ENCODE peak calls at places on chromosomes 12 and 14, in ten cellular contexts. X, L, W, M, Z, U, T, Y, N and K are unnamed samples.

GRCh38 chr14:68473050-68473449 is 319.8 kb downstream of the ZFP36L1 start:
- DNase-seq in X (peak), L (no peak), W (no peak), M (no peak), Z (no peak), U (peak), T (no peak), Y (no peak), N (no peak), K (peak)

GRCh38 chr14:104437703-104438102 is 141.9 kb upstream of the C14orf180 start:
- DNase-seq in X (no peak), L (peak), W (no peak), M (no peak), Z (no peak), U (no peak), T (no peak), Y (no peak), N (no peak), K (no peak)

GRCh38 chr12:91127751-91128150 is 16.5 kb upstream of the LUM start:
- DNase-seq in X (no peak), L (no peak), W (no peak), M (peak), Z (no peak), U (peak), T (no peak), Y (peak), N (no peak), K (no peak)

GRCh38 chr12:50595667-50596066 is 90.9 kb downstream of the DIP2B start:
- DNase-seq in X (no peak), L (no peak), W (no peak), M (no peak), Z (no peak), U (no peak), T (no peak), Y (no peak), N (no peak), K (no peak)

GRCh38 chr14:97033556-97034081 is 236.4 kb downstream of the VRK1 start:
- DNase-seq in X (no peak), L (peak), W (no peak), M (no peak), Z (no peak), U (no peak), T (no peak), Y (no peak), N (no peak), K (no peak)

GRCh38 chr12:123099556-123100192 is 51.2 kb downstream of the PITPNM2 start:
- DNase-seq in X (no peak), L (no peak), W (no peak), M (no peak), Z (no peak), U (no peak), T (no peak), Y (no peak), N (no peak), K (no peak)

GRCh38 chr14:63276492-63277342 is 42.0 kb downstream of the GPHB5 start:
- DNase-seq in X (no peak), L (peak), W (no peak), M (peak), Z (no peak), U (peak), T (peak), Y (peak), N (no peak), K (no peak)

GRCh38 chr14:36588119-36588518 is 5.7 kb upstream of the NKX2-8 start:
- DNase-seq in X (no peak), L (no peak), W (no peak), M (no peak), Z (no peak), U (no peak), T (no peak), Y (no peak), N (no peak), K (no peak)